ENCODE peak calls at places on chromosome 6, in five cellular contexts. O is Peyer's patch; H is H9; S is uterus; Y is CD8-positive, alpha-beta T cell. V is an unnamed sample. For H3K4me1, the result is how much of the 10 kb centered on the place peaks cover.

GRCh38 chr6:97863697-97864096 is 580.7 kb upstream of the MMS22L start:
- DNase-seq in O (no peak), H (no peak), S (no peak), Y (no peak), V (no peak)

GRCh38 chr6:100300221-100300736 is 164.4 kb downstream of the SIM1 start:
- DNase-seq in O (no peak), H (no peak), S (no peak), Y (no peak), V (no peak)

GRCh38 chr6:30683137-30683979 is 3.1 kb downstream of the PPP1R18 start:
- DNase-seq in O (no peak), H (no peak), S (no peak), Y (no peak), V (no peak)

GRCh38 chr6:48429021-48429420 is 318.0 kb upstream of the PTCHD4 start:
- DNase-seq in O (no peak), H (no peak), S (no peak), Y (no peak), V (no peak)

GRCh38 chr6:116144590-116144989 is 18.7 kb upstream of the COL10A1 start:
- DNase-seq in O (no peak), H (no peak), S (no peak), Y (no peak), V (no peak)

GRCh38 chr6:163416640-163417253 is 2.2 kb downstream of the QKI start:
- DNase-seq in O (no peak), H (no peak), S (peak), Y (no peak), V (peak)

GRCh38 chr6:7146079-7146828 is 38.5 kb downstream of the RREB1 start:
- DNase-seq in O (peak), H (no peak), S (peak), Y (no peak), V (peak)

GRCh38 chr6:93474733-93475179 is 55.4 kb upstream of the EPHA7 start:
- DNase-seq in O (no peak), H (no peak), S (no peak), Y (no peak), V (peak)

GRCh38 chr6:100663219-100663863 is 198.6 kb upstream of the SIM1 start:
- DNase-seq in O (no peak), H (no peak), S (no peak), Y (no peak), V (no peak)

GRCh38 chr6:31829633-31830492 is 2.3 kb downstream of the HSPA1B start:
- DNase-seq in O (no peak), H (no peak), S (peak), Y (no peak), V (no peak)

GRCh38 chr6:80003841-80004198 is 629 bp upstream of the TTK start:
- DNase-seq in O (peak), H (peak), S (peak), Y (peak), V (no peak)

GRCh38 chr6:157747395-157747794 is 75.7 kb upstream of the SNX9 start:
- DNase-seq in O (no peak), H (no peak), S (no peak), Y (no peak), V (no peak)

GRCh38 chr6:33995046-33995872 is 150.6 kb downstream of the GRM4 start:
- DNase-seq in O (peak), H (peak), S (no peak), Y (no peak), V (peak)

GRCh38 chr6:12327391-12327790 is 37.2 kb downstream of the EDN1 start:
- DNase-seq in O (no peak), H (no peak), S (no peak), Y (no peak), V (no peak)

GRCh38 chr6:55379486-55379885 is 52.2 kb downstream of the GFRAL start:
- DNase-seq in O (no peak), H (no peak), S (no peak), Y (no peak), V (no peak)

GRCh38 chr6:28953039-28953872 is 29.5 kb upstream of the TRIM27 start:
- DNase-seq in O (no peak), H (no peak), S (peak), Y (peak), V (peak)

GRCh38 chr6:148831064-148831463 is 84.2 kb downstream of the UST start:
- DNase-seq in O (no peak), H (no peak), S (no peak), Y (peak), V (peak)

GRCh38 chr6:1424306-1424927 is 35.0 kb downstream of the FOXF2 start:
- DNase-seq in O (no peak), H (peak), S (no peak), Y (no peak), V (peak)

GRCh38 chr6:155228549-155229166 is 35.2 kb upstream of the CLDN20 start:
- DNase-seq in O (no peak), H (no peak), S (no peak), Y (no peak), V (no peak)

GRCh38 chr6:160756871-160757270 is 54.8 kb downstream of the PLG start:
- DNase-seq in O (no peak), H (no peak), S (no peak), Y (no peak), V (no peak)

GRCh38 chr6:69719602-69720193 is 77.1 kb downstream of the LMBRD1 start:
- DNase-seq in O (no peak), H (no peak), S (no peak), Y (no peak), V (peak)

GRCh38 chr6:149566372-149567193 is at the start of gene GINM1:
- DNase-seq in O (peak), H (peak), S (peak), Y (peak), V (peak)

GRCh38 chr6:11198663-11199603 is 33.5 kb downstream of the NEDD9 start:
- DNase-seq in O (no peak), H (no peak), S (no peak), Y (no peak), V (no peak)

GRCh38 chr6:26268659-26269402 is 96.2 kb upstream of the BTN3A2 start:
- DNase-seq in O (peak), H (peak), S (no peak), Y (no peak), V (no peak)

GRCh38 chr6:123562264-123562663 is 74.5 kb downstream of the TRDN start:
- DNase-seq in O (no peak), H (no peak), S (no peak), Y (no peak), V (no peak)

GRCh38 chr6:4550227-4550597 is 226.0 kb upstream of the CDYL start:
- DNase-seq in O (no peak), H (no peak), S (no peak), Y (no peak), V (no peak)

GRCh38 chr6:13998356-13998755 is 73.6 kb downstream of the RNF182 start:
- DNase-seq in O (no peak), H (no peak), S (no peak), Y (no peak), V (no peak)

GRCh38 chr6:11392778-11393507 is 144.6 kb upstream of the TMEM170B start:
- DNase-seq in O (peak), H (no peak), S (peak), Y (no peak), V (peak)

GRCh38 chr6:140440223-140440810 is 1065.9 kb upstream of the CITED2 start:
- DNase-seq in O (no peak), H (no peak), S (no peak), Y (no peak), V (no peak)

GRCh38 chr6:121205569-121205968 is 128.7 kb downstream of the TBC1D32 start:
- DNase-seq in O (no peak), H (no peak), S (no peak), Y (no peak), V (no peak)

GRCh38 chr6:13044390-13044789 is 283.9 kb downstream of the TBC1D7 start:
- DNase-seq in O (no peak), H (peak), S (no peak), Y (no peak), V (no peak)

GRCh38 chr6:124223596-124223995 is 419.9 kb downstream of the NKAIN2 start:
- DNase-seq in O (no peak), H (no peak), S (no peak), Y (no peak), V (no peak)

GRCh38 chr6:3808759-3809514 is 40.2 kb upstream of the FAM50B start:
- DNase-seq in O (no peak), H (no peak), S (peak), Y (no peak), V (no peak)

GRCh38 chr6:158718431-158719126 is 68.7 kb downstream of the SYTL3 start:
- DNase-seq in O (peak), H (peak), S (no peak), Y (no peak), V (peak)

DNA sequence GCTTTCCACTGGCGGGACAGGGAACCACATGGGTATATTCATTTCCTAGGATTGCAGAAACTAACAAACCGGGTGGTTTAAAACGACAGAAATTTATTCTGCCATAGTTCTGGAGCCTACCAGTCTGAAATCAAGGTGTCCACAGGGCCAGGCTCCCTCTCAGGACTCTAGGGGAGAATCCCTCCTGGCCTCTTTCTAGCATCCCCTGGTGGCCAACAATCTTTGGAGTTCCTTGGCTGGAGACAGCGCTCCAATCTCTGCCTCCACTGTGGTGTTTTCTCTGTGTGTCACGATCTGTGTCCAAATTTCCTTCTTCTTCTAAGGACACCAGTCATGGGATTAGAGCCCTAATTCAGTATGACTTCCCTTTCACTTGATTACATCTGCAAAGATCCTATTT is 95.0 kb downstream of the SCML4 start:
- DNase-seq in O (no peak), H (no peak), S (no peak), Y (no peak), V (no peak)
- H3K4me1 ChIP-seq in O (under half), H (under half), S (under half), Y (half or more), V (under half)

DNA sequence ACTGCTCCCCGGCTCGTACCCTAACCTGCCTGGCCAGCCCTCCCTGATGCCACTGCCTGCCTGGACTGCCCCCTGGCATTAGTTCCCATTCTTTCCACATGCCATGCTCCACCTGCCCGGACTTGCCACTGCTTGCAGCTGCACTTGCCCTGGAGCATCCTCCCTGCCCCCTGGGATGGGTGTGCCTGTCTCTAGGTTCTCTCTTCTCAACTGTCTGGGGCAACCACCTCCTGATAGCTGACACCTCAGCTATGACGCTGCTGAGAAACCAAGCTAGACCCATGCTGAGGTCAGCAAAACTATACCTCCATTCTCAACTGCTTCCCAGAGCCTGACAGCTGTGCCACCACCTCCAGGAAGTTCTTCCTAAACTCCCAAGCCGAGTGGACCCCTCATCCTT is 72.1 kb downstream of the PERP start:
- DNase-seq in O (no peak), H (no peak), S (no peak), Y (no peak), V (no peak)
- TF ChIP-seq CTCF in O (no peak), H (no peak), S (no peak), Y (no peak), V (no peak)

DNA sequence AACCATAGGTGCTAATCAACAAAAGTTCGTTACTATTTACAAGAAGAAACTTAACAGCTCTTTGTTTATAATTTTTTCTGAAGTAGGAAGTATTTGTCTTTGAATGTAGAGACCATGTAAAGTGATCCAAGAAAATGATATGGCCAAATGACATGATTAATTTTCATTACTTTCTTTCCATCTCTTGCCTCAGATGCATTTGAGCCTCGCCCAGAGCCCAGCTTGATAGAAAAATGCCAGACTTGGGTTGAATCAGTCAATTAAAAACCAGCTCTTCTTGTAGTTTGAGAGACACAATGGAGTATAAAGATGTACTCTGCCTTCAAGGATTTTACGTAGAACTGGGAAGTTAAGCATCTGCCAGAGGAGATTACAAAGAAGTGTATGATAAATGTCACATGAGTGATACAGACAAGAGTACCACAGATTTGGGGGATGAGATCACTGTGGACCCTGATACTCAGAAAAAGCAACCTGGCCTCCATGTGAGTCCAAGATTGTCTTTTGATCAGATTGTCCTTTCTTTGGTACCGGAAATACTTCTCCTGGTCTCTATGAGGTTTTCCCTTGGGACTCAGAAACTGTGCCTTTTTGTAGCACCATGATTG is 92.5 kb upstream of the SUPT3H start:
- DNase-seq in O (no peak), H (no peak), S (no peak), Y (no peak), V (no peak)
- H3K4me1 ChIP-seq in O (under half), H (under half), S (under half), Y (under half), V (under half)

DNA sequence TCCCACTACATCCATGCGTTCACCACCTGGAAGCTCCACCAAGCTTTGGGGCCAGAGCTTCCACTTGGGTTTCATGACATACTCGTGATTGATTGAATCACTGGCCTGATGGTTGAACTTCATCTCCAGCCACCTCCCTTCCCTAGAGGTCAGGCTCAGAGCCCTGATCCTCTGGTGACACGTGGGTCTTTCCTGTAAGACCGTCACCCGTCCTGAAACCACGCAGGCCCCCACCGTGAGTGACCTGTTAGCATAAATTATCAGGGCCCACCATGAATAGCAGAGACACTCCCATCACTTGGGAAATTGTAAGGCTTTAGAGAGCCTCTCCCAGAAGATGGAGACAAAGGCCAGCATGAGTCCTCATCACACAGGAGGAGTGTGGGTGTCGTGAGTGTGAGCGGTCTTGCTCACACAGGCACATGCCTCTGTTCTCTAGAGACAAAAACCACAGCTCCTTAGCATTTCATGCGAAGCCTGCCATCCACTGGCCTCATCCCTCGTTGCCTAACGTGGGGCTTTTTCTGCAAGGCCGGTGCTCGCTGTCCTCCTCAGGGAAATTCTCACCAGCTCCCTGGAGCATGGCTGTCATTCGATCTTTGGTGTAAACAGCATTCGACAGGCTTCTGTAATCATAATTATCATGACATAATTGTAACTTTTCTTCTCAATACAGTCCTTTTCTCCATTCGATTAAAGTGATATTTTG is 65.1 kb upstream of the DUSP22 start:
- DNase-seq in O (no peak), H (no peak), S (no peak), Y (no peak), V (no peak)
- TF ChIP-seq CTCF in O (peak), H (no peak), S (no peak), Y (no peak), V (no peak)

DNA sequence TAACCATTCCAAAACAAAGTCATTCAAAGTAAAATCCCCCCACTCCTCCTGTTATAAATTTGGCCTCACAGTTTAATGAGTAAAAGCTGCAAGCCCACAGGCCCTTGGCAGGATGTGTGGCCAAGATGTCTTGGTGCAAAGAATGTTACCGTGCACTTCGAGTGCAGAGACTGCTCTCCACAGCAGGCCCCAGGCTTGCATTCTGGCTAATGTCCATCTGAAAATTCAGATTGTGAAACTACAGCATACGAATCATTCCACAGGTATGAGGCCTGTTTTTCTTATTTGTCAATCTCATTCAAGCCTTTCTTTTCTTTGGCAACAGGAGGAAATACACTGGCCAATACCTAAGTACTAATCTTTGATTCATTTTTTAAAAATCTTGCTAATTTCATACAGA is 7.1 kb downstream of the RPS6KA2 start:
- DNase-seq in O (peak), H (no peak), S (peak), Y (no peak), V (no peak)
- H3K4me1 ChIP-seq in O (under half), H (under half), S (under half), Y (under half), V (under half)

GRCh38 chr6:127968394-127968793 is 67.5 kb upstream of the THEMIS start:
- DNase-seq in O (no peak), H (no peak), S (no peak), Y (no peak), V (no peak)
- TF ChIP-seq CTCF in O (peak), H (no peak), S (no peak), Y (no peak), V (no peak)

GRCh38 chr6:8175046-8175777 is 72.9 kb upstream of the EEF1E1 start:
- DNase-seq in O (no peak), H (no peak), S (no peak), Y (no peak), V (no peak)

GRCh38 chr6:8180327-8181161 is 78.2 kb upstream of the EEF1E1 start:
- DNase-seq in O (no peak), H (peak), S (no peak), Y (no peak), V (no peak)

GRCh38 chr6:8181162-8181909 is 79.0 kb upstream of the EEF1E1 start:
- DNase-seq in O (no peak), H (no peak), S (no peak), Y (no peak), V (no peak)

GRCh38 chr6:8174571-8174970 is 72.2 kb upstream of the EEF1E1 start:
- DNase-seq in O (no peak), H (no peak), S (no peak), Y (no peak), V (no peak)

DNA sequence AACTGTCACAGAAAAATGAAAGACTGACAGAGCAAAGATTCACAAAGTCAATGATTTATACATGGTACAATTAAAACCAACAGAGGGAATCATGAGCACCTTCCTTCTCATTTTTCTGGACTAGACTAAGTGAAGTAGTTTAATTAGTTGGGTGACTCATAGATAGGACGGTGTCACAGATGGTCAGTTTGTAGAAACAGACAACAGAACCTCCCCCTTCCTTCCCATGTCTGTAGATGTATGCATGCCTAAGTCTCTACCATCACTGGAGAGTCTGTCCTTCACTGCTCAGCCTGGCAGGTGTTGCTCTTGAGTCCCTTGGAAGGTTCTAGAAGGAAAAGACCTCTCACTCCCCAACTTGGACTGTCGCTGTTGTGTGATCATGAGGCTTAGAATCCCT is 75.4 kb upstream of the EEF1E1 start:
- DNase-seq in O (no peak), H (no peak), S (no peak), Y (no peak), V (no peak)
- H3K4me1 ChIP-seq in O (under half), H (under half), S (under half), Y (under half), V (under half)

GRCh38 chr6:133130863-133131262 is 110.3 kb upstream of the EYA4 start:
- DNase-seq in O (no peak), H (no peak), S (peak), Y (no peak), V (no peak)
- TF ChIP-seq CTCF in O (no peak), H (no peak), S (no peak), Y (no peak), V (no peak)

V was measured in mucosa of descending colon.